ENCODE peak calls at places on chromosomes 7 and 10, in eight cellular contexts. J, F, A, Q, Y, N, S and M are unnamed samples.

GRCh38 chr10:62744136-62744535 is 60.4 kb upstream of the ADO start:
- DNase-seq in J (no peak), F (no peak), A (no peak), Q (no peak), Y (peak), N (no peak), S (no peak), M (no peak)

GRCh38 chr10:83516788-83517187 is 622.5 kb upstream of the GHITM start:
- DNase-seq in J (no peak), F (no peak), A (no peak), Q (no peak), Y (no peak), N (no peak), S (no peak), M (no peak)

GRCh38 chr10:34252111-34252510 is 563.0 kb downstream of the PARD3 start:
- DNase-seq in J (no peak), F (no peak), A (no peak), Q (no peak), Y (peak), N (no peak), S (no peak), M (no peak)

GRCh38 chr10:114245128-114245791 is 6.2 kb downstream of the VWA2 start:
- DNase-seq in J (no peak), F (no peak), A (no peak), Q (no peak), Y (no peak), N (no peak), S (no peak), M (peak)

GRCh38 chr10:48322017-48322416 is 15.5 kb downstream of the MAPK8 start:
- DNase-seq in J (no peak), F (no peak), A (no peak), Q (no peak), Y (peak), N (no peak), S (no peak), M (no peak)

GRCh38 chr10:70672165-70672992 is at the start of gene ADAMTS14:
- DNase-seq in J (no peak), F (peak), A (no peak), Q (no peak), Y (peak), N (no peak), S (no peak), M (no peak)

GRCh38 chr10:71531485-71532446 is 135.0 kb downstream of the CDH23 start:
- DNase-seq in J (no peak), F (no peak), A (no peak), Q (peak), Y (no peak), N (no peak), S (no peak), M (no peak)

GRCh38 chr10:92712016-92712889 is 22.5 kb downstream of the HHEX start:
- DNase-seq in J (no peak), F (no peak), A (no peak), Q (no peak), Y (peak), N (no peak), S (no peak), M (no peak)

GRCh38 chr7:129553861-129554530 is 51.7 kb downstream of the SMKR1 start:
- DNase-seq in J (no peak), F (no peak), A (no peak), Q (no peak), Y (peak), N (peak), S (no peak), M (no peak)

GRCh38 chr7:50598455-50599343 is 33.5 kb upstream of the DDC start:
- DNase-seq in J (no peak), F (no peak), A (no peak), Q (no peak), Y (no peak), N (no peak), S (no peak), M (no peak)

GRCh38 chr7:106064836-106065559 is 47.1 kb downstream of the SYPL1 start:
- DNase-seq in J (peak), F (peak), A (peak), Q (peak), Y (peak), N (no peak), S (peak), M (peak)

GRCh38 chr10:110218627-110219026 is 11.2 kb downstream of the MXI1 start:
- DNase-seq in J (no peak), F (no peak), A (no peak), Q (peak), Y (no peak), N (no peak), S (no peak), M (no peak)

GRCh38 chr10:110221044-110221720 is 13.8 kb downstream of the MXI1 start:
- DNase-seq in J (no peak), F (no peak), A (no peak), Q (no peak), Y (no peak), N (no peak), S (no peak), M (no peak)

GRCh38 chr10:110220383-110220782 is 13.0 kb downstream of the MXI1 start:
- DNase-seq in J (no peak), F (no peak), A (no peak), Q (no peak), Y (no peak), N (no peak), S (peak), M (no peak)

GRCh38 chr10:110221721-110222261 is 14.4 kb downstream of the MXI1 start:
- DNase-seq in J (peak), F (peak), A (peak), Q (peak), Y (peak), N (peak), S (peak), M (no peak)

GRCh38 chr10:110219884-110220283 is 12.5 kb downstream of the MXI1 start:
- DNase-seq in J (no peak), F (no peak), A (no peak), Q (no peak), Y (no peak), N (no peak), S (no peak), M (no peak)
- H3K27ac ChIP-seq in J (no peak), F (peak), A (no peak), Q (no peak), Y (no peak), N (no peak), S (peak), M (no peak)

DNA sequence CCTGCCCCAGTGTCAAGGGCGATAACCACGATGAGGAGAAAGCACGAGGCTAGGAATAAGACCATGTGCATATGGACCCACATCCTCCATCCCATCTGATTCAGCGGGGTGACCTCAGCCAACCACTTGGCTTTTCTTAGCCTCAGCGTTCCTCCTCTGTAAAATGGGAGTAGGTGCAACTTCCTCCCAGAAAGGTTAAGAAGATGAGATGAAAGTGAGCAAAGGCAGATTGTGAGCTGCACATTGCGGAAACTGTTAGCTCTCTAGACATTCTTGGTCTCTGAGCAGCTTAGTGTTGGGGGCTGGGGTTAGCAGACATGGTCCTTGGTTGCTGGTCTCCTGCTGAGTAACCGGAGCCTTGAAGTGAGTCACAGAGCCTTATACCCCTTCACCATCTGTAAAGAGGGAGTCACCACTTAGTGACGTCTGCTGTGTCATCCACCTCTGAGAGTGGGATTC is 497.3 kb upstream of the GALNT17 start:
- DNase-seq in J (no peak), F (no peak), A (peak), Q (no peak), Y (peak), N (no peak), S (no peak), M (no peak)
- H3K27ac ChIP-seq in J (no peak), F (no peak), A (peak), Q (no peak), Y (peak), N (no peak), S (no peak), M (no peak)

DNA sequence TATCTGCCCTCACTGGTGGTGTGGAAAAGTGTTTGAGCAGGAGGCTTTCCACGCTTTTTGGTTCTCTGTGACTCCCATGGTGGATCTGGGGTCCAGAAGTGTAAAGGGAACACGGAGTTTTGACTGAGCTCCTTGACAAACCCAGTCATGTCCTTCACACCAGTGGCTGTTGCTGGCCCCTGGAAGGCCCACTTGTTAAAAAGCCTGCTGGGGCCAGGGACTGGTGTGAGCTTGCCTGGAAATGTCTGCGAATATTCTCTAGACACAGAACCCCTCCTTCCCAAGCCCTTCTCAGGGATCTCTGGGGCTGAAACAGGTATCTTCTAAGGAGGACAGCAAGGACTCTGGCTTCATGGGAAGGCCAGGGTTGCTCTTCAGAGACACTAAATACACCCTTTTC is 343.0 kb downstream of the TCERG1L start:
- DNase-seq in J (no peak), F (no peak), A (no peak), Q (no peak), Y (no peak), N (no peak), S (no peak), M (no peak)
- H3K27ac ChIP-seq in J (no peak), F (no peak), A (no peak), Q (no peak), Y (no peak), N (no peak), S (no peak), M (no peak)

GRCh38 chr10:29966269-29966668 is 93.1 kb downstream of the JCAD start:
- DNase-seq in J (no peak), F (no peak), A (no peak), Q (no peak), Y (no peak), N (no peak), S (no peak), M (no peak)
- H3K27ac ChIP-seq in J (no peak), F (no peak), A (no peak), Q (no peak), Y (no peak), N (no peak), S (no peak), M (no peak)

DNA sequence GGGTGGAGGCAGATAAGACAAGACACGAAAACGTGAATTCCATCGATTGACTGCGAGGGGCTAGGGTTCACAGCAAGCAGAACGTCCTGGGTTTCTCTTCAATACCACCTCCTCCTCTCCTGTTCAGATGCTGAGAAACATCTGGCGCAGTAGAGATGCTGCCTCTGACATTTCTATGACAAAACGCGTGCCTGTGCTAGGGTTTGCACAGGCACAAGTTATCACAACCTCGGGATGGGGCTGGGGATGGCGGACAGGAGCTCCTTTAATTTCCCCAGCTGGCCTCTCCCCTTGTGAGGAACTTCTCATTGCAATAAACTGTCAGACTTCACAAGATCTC is 99.8 kb upstream of the SVIL start:
- DNase-seq in J (no peak), F (no peak), A (no peak), Q (no peak), Y (no peak), N (no peak), S (no peak), M (no peak)
- H3K27ac ChIP-seq in J (peak), F (no peak), A (peak), Q (peak), Y (peak), N (no peak), S (peak), M (peak)

DNA sequence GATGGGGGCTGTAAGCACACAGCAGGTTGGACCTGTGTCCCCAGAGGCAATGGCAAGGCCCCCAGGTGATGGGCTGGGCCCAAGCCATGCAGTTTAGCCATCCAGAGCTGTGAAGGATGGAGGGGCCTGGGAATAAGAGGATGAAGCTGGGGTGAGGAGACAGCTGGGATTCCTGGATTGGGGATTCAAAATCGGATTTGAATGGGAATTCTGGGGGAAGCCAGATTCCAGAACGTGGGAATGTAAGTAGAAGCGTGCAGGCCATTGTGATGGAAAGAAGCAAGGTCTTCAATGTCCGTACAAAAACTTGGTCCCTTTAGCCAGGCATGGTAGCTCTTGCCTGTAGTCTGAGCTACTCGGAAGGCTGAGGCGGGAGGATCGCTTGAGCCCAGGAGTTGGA is 9.8 kb downstream of the SH2B2 start:
- DNase-seq in J (no peak), F (no peak), A (no peak), Q (no peak), Y (no peak), N (no peak), S (no peak), M (no peak)
- H3K27ac ChIP-seq in J (no peak), F (no peak), A (no peak), Q (no peak), Y (no peak), N (no peak), S (no peak), M (no peak)

GRCh38 chr7:97847791-97848190 is 24.4 kb downstream of the ASNS start:
- DNase-seq in J (no peak), F (no peak), A (no peak), Q (no peak), Y (no peak), N (no peak), S (no peak), M (no peak)

GRCh38 chr7:97846945-97847344 is 25.3 kb downstream of the ASNS start:
- DNase-seq in J (no peak), F (no peak), A (no peak), Q (no peak), Y (no peak), N (no peak), S (no peak), M (no peak)

GRCh38 chr7:97857544-97857943 is 14.7 kb downstream of the ASNS start:
- DNase-seq in J (no peak), F (no peak), A (no peak), Q (no peak), Y (no peak), N (no peak), S (no peak), M (no peak)

GRCh38 chr7:97851725-97852124 is 20.5 kb downstream of the ASNS start:
- DNase-seq in J (no peak), F (no peak), A (no peak), Q (no peak), Y (no peak), N (no peak), S (no peak), M (no peak)
- H3K27ac ChIP-seq in J (no peak), F (no peak), A (no peak), Q (no peak), Y (no peak), N (no peak), S (no peak), M (peak)

DNA sequence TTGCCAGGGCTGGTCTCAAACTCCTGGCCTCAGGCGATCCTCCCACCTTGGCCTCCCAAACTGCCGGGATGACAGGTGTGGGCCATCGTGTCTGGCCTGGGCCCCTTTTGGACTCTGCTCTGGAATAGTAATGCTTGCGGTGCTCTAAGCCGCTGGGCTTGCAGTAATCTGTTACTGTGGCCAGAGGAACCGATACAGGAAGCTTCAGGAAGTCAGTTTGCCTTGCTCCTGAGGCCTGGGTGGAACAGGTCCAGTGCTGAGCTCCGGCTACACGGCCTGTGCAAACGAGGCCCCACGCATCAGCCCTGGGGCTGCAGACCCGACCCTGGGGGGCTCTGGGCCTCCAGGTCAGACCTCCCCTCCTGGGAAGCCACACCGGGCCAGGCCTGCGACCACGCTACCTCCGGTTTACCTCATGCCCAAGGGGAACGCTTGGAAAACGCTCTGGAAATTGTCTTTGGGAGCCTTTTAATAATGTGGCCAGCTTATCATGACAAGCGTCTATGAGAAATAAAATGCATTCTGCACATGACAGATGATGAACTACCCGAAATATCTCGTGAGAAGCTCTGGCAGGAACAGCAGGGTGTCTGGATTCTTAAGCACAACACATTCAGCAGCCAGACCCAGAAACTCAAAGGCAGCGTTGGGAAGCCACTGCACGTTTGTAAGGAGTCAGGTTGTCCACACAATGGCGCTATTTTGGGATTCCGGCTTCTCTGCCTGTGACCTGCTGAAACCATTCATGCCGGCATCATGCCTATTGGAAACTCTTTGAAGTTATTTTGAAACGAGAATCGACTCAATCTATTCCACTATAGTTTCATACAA is 10.1 kb upstream of the ADAP1 start:
- DNase-seq in J (no peak), F (no peak), A (no peak), Q (peak), Y (peak), N (no peak), S (peak), M (no peak)
- H3K27ac ChIP-seq in J (peak), F (peak), A (no peak), Q (peak), Y (no peak), N (no peak), S (peak), M (no peak)

GRCh38 chr7:84231157-84231556 is 36.6 kb upstream of the SEMA3A start:
- DNase-seq in J (no peak), F (no peak), A (no peak), Q (no peak), Y (peak), N (no peak), S (no peak), M (no peak)

GRCh38 chr7:84232653-84233052 is 38.1 kb upstream of the SEMA3A start:
- DNase-seq in J (no peak), F (no peak), A (peak), Q (no peak), Y (peak), N (no peak), S (no peak), M (no peak)

GRCh38 chr7:84230491-84230890 is 35.9 kb upstream of the SEMA3A start:
- DNase-seq in J (no peak), F (no peak), A (no peak), Q (no peak), Y (no peak), N (no peak), S (no peak), M (no peak)

DNA sequence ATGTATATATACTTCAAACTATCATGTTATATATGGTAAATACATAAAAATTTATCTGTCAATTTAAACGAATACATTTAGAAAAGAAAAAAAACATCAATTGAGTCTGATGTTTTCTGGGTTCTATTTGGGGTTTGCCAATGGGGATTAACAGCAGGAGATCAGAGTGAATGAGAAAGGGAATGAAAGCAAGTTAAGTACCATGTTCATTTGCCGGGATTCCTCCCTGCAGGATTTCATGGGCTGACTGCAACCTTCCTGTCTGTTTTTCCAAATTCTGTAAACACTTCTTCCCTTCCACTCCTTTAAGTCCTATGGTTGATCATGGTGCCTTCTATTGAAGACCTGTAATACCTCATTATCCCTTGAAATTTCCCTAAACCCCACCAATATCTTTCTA is 33.9 kb upstream of the SEMA3A start:
- DNase-seq in J (no peak), F (no peak), A (no peak), Q (no peak), Y (no peak), N (no peak), S (no peak), M (no peak)
- H3K27ac ChIP-seq in J (no peak), F (no peak), A (no peak), Q (no peak), Y (no peak), N (no peak), S (no peak), M (no peak)

GRCh38 chr7:74047804-74048380 is 19.9 kb downstream of the ELN start:
- DNase-seq in J (no peak), F (no peak), A (no peak), Q (peak), Y (no peak), N (no peak), S (no peak), M (no peak)

GRCh38 chr7:74051193-74051592 is 23.2 kb downstream of the ELN start:
- DNase-seq in J (no peak), F (no peak), A (no peak), Q (peak), Y (peak), N (no peak), S (no peak), M (no peak)

GRCh38 chr7:74051629-74052410 is 23.8 kb downstream of the ELN start:
- DNase-seq in J (no peak), F (no peak), A (no peak), Q (peak), Y (no peak), N (no peak), S (peak), M (no peak)

GRCh38 chr7:74048999-74049599 is 21.1 kb downstream of the ELN start:
- DNase-seq in J (no peak), F (no peak), A (no peak), Q (no peak), Y (no peak), N (no peak), S (no peak), M (no peak)

GRCh38 chr7:74049997-74050798 is 22.2 kb downstream of the ELN start:
- DNase-seq in J (no peak), F (no peak), A (no peak), Q (no peak), Y (no peak), N (no peak), S (no peak), M (no peak)
- H3K27ac ChIP-seq in J (no peak), F (no peak), A (no peak), Q (no peak), Y (no peak), N (no peak), S (no peak), M (no peak)